ENCODE peak calls at places on chromosomes 16 and 17, in eight cellular contexts. Q is esophagus muscularis mucosa; C is CD8-positive, alpha-beta T cell; A is cardiac fibroblast; K is right lobe of liver; U is AG04450; G is fibroblast of the aortic adventitia; F is kidney epithelial cell. S is an unnamed sample.

GRCh38 chr17:19260958-19261357 is 23.8 kb downstream of the EPN2 start:
- DNase-seq in F (no peak), K (no peak), Q (no peak), A (no peak), U (no peak), C (no peak), G (no peak), S (no peak)

GRCh38 chr17:7833011-7833794 is 814 bp upstream of the KDM6B start:
- DNase-seq in Q (no peak), U (no peak), A (no peak), F (no peak), K (no peak), C (no peak), G (no peak), S (no peak)

GRCh38 chr17:17321356-17322025 is 18.3 kb downstream of the NT5M start:
- DNase-seq in Q (no peak), K (no peak), F (no peak), A (no peak), U (no peak), G (no peak), C (no peak), S (no peak)

GRCh38 chr17:73192219-73192893 is 499 bp upstream of the COG1 start:
- DNase-seq in K (peak; percentile 74), A (peak; percentile 54), C (no peak), Q (no peak), F (no peak), G (peak; percentile 56), U (peak; percentile 33), S (peak; percentile 22)

GRCh38 chr17:35612924-35613521 is 25.9 kb downstream of the AP2B1 start:
- DNase-seq in A (peak; percentile 77), G (peak; percentile 70), Q (no peak), C (no peak), F (no peak), U (no peak), K (no peak), S (peak; percentile 48)

GRCh38 chr17:28955408-28955807 is 4.1 kb upstream of the PHF12 start:
- DNase-seq in C (no peak), K (no peak), U (no peak), F (no peak), G (no peak), A (no peak), Q (no peak), S (no peak)

GRCh38 chr16:117381-118365 is 20.8 kb downstream of the NPRL3 start:
- DNase-seq in C (peak; percentile 33), F (no peak), K (no peak), U (no peak), G (peak; percentile 31), A (peak; percentile 54), Q (no peak), S (no peak)

GRCh38 chr17:15470536-15470935 is 3.1 kb upstream of the CDRT4 start:
- DNase-seq in A (no peak), Q (no peak), K (no peak), F (no peak), U (no peak), G (no peak), C (no peak), S (no peak)

GRCh38 chr16:58264961-58265479 is 29.8 kb downstream of the PRSS54 start:
- DNase-seq in C (no peak), U (peak; percentile 37), A (peak; percentile 59), G (peak; percentile 70), K (no peak), Q (no peak), F (peak; percentile 75), S (peak; percentile 22)

GRCh38 chr16:85965125-85965524 is 66.2 kb downstream of the IRF8 start:
- DNase-seq in K (peak; percentile 5), F (no peak), G (no peak), Q (no peak), C (no peak), A (no peak), U (no peak), S (no peak)

GRCh38 chr16:85959686-85960085 is 60.7 kb downstream of the IRF8 start:
- DNase-seq in F (no peak), A (no peak), K (no peak), G (no peak), U (no peak), Q (no peak), C (no peak), S (no peak)

GRCh38 chr16:85960486-85961046 is 61.6 kb downstream of the IRF8 start:
- DNase-seq in Q (no peak), F (no peak), G (no peak), K (no peak), U (no peak), A (no peak), C (no peak), S (no peak)

GRCh38 chr16:85963746-85964370 is 64.9 kb downstream of the IRF8 start:
- DNase-seq in G (no peak), A (peak; percentile 42), U (no peak), F (no peak), K (peak; percentile 45), Q (no peak), C (no peak), S (no peak)

DNA sequence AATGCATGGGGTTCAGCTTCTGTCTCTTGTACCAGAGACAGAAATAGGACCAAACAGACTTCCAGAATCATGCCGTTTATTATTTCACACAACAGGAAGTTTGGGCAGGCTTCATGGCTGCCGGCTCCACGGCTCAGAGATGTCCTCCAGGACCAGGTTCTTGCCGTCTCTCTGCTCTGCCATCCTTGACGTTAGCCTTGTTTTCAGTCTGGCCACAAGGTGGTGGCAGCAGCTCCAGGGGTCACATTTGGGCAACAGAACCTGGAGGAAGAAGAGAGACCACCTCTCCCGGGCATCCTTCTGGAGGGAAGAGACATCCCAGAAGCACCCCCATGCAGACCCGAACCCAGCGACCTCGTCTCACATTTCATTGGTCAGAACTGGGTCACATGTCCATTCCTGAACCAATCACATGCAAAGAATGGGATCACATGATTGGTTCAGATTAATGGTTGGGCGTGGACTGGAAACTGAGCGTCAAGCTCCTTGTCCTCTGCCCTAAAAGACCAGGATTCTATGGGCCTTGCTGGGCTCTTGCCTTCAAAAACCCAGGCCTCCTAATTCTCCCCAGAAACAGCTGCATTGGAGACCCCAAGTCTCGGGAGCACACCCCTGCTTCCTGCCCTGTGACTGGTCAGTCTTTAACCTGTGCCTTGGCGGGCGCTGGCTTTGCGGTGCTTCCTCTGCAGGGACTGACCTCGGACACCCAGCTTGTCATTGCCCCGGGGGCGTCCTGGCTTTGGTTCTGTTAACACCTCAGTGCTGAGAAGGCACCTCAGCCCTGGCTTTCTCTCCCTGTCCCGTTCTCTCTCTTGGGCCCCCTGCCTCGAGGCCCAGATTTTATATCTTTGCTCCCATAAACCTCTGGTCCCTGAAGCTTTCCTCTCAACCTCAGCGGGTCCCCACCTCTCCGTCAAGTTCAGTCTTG is 63.3 kb downstream of the IRF8 start:
- DNase-seq in K (peak; percentile 48), U (no peak), G (no peak), A (no peak), F (no peak), Q (no peak), C (no peak), S (no peak)
- TF ChIP-seq CTCF in K (peak; percentile 5), U (no peak), G (no peak), A (no peak), F (no peak), Q (no peak), C (no peak), S (no peak)

DNA sequence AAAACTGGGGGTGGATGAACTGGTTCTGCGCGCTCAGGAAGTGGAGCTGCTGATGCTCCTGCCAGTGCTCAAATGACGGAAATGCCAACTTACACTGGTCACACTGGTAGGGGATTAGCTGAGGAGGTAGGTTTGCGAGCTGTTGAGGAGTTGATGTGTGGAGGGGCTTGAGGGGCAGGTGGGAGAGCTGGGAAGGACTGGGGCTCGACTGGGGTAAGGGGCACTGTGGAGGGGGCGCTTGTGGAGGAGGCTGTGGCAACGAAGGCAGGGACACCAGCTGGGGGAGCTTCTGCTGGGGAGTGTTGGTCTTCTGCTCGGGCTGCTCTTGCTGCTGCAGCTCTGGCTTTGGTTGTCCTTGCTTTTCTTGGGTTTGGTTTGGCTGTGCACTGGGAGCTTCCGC is 252.9 kb downstream of the ZFHX3 start:
- DNase-seq in Q (no peak), G (no peak), U (no peak), F (no peak), A (no peak), K (no peak), C (no peak), S (no peak)
- H3K4me3 ChIP-seq in Q (no peak overlapping the region), G (no peak overlapping the region), U (no peak overlapping the region), F (no peak overlapping the region), A (no peak overlapping the region), K (no peak overlapping the region), C (no peak overlapping the region), S (no peak overlapping the region)

GRCh38 chr16:54945063-54945462 is 14.4 kb downstream of the IRX5 start:
- DNase-seq in A (no peak), G (no peak), F (no peak), K (no peak), Q (peak; percentile 55), U (no peak), C (no peak), S (no peak)

GRCh38 chr16:54944002-54944401 is 13.3 kb downstream of the IRX5 start:
- DNase-seq in K (no peak), A (no peak), G (no peak), C (no peak), Q (no peak), U (no peak), F (no peak), S (no peak)

GRCh38 chr16:54940279-54940604 is 9.6 kb downstream of the IRX5 start:
- DNase-seq in Q (peak; percentile 89), G (no peak), F (no peak), C (no peak), U (no peak), K (no peak), A (no peak), S (no peak)

GRCh38 chr16:54939537-54940278 is 9.0 kb downstream of the IRX5 start:
- DNase-seq in F (no peak), C (no peak), Q (peak; percentile 88), U (no peak), G (no peak), A (no peak), K (no peak), S (no peak)

GRCh38 chr16:54942353-54942943 is 11.8 kb downstream of the IRX5 start:
- DNase-seq in Q (peak; percentile 39), F (no peak), K (no peak), G (no peak), C (no peak), A (no peak), U (no peak), S (no peak)
- TF ChIP-seq CTCF in Q (no peak), F (no peak), K (no peak), G (no peak), C (no peak), A (no peak), U (no peak), S (no peak)

DNA sequence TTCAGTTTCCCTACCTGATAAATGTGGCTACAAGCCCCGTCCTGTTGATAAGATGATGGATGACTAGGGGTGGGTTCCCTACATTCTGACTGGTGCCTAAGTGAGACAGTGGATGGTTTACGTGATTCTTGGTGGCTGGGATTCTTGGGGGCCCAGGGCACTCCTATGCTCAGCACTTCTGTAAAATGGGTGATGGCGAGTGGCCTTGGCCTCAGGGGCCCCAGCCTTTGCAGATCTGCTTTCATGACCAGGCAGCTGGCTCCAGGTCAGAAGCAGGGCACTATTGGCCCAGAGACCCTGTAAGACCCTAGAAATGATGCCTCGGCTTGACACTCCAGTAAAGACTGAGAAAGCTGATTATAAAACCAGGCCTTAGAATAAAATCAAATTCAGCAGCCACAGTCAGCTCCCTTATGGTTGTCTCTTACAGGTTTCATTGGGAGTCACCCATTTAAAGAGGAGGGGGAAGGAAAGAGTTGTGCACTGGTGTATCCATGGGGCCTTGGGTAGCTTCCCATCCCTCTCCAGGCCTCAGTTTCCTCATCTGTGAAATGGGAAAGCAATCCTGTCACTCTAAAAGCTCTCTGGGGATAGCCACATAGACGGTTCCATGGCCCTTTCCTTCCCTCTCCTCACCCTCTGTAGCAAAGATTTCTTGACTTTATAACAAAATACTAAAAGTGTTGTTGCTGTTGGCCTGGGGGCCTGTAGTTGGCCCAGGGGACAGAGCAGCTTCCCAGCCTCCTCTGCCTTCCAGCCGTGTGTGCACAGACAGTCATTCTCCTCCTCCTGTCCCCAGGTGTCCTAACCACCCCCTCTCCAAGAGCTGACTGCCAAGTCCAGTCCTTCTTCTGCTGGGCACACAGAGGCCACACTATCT is 1.2 kb downstream of the SNX20 start:
- DNase-seq in U (no peak), G (no peak), K (no peak), Q (no peak), F (no peak), C (no peak), A (no peak), S (no peak)
- H3K4me3 ChIP-seq in U (no peak overlapping the region), G (no peak overlapping the region), K (no peak overlapping the region), Q (no peak overlapping the region), F (no peak overlapping the region), C (peak overlapping the region; percentile 65), A (no peak overlapping the region), S (no peak overlapping the region)

S was measured in astrocyte of the cerebellum.